ENCODE peak calls at places on chromosome 12, in six cellular contexts. One of them, this sample, is unnamed.

GRCh38 chr12:75599061-75599460 is 87.7 kb upstream of the KRR1 start:
- DNase-seq in caudate nucleus: no peak
- DNase-seq in MM.1S: no peak
- DNase-seq in NCI-H1105: no peak
- DNase-seq in aorta: no peak
- DNase-seq in EH: no peak
- DNase-seq in this sample: no peak

GRCh38 chr12:63085120-63085519 is 65.9 kb downstream of the AVPR1A start:
- DNase-seq in caudate nucleus: no peak
- DNase-seq in MM.1S: no peak
- DNase-seq in NCI-H1105: no peak
- DNase-seq in aorta: no peak
- DNase-seq in EH: no peak
- DNase-seq in this sample: no peak

GRCh38 chr12:51320311-51320694 is 3.7 kb downstream of the BIN2 start:
- DNase-seq in caudate nucleus: no peak
- DNase-seq in MM.1S: no peak
- DNase-seq in NCI-H1105: no peak
- DNase-seq in aorta: no peak
- DNase-seq in EH: no peak
- DNase-seq in this sample: no peak

GRCh38 chr12:65948320-65949008 is 124.2 kb downstream of the HMGA2 start:
- DNase-seq in caudate nucleus: peak; percentile 5
- DNase-seq in MM.1S: no peak
- DNase-seq in NCI-H1105: peak; percentile 90
- DNase-seq in aorta: peak; percentile 84
- DNase-seq in EH: peak; percentile 95
- DNase-seq in this sample: no peak

GRCh38 chr12:72511906-72512305 is 239.7 kb downstream of the TRHDE start:
- DNase-seq in caudate nucleus: no peak
- DNase-seq in MM.1S: no peak
- DNase-seq in NCI-H1105: no peak
- DNase-seq in aorta: no peak
- DNase-seq in EH: peak; percentile 63
- DNase-seq in this sample: no peak

GRCh38 chr12:62693291-62694040 is 226.8 kb downstream of the MON2 start:
- DNase-seq in caudate nucleus: no peak
- DNase-seq in MM.1S: no peak
- DNase-seq in NCI-H1105: no peak
- DNase-seq in aorta: no peak
- DNase-seq in EH: no peak
- DNase-seq in this sample: no peak

GRCh38 chr12:110704231-110704630 is 15.3 kb upstream of the HVCN1 start:
- DNase-seq in caudate nucleus: no peak
- DNase-seq in MM.1S: no peak
- DNase-seq in NCI-H1105: no peak
- DNase-seq in aorta: no peak
- DNase-seq in EH: no peak
- DNase-seq in this sample: no peak

GRCh38 chr12:123089631-123090353 is 61.1 kb downstream of the PITPNM2 start:
- DNase-seq in caudate nucleus: no peak
- DNase-seq in MM.1S: no peak
- DNase-seq in NCI-H1105: no peak
- DNase-seq in aorta: no peak
- DNase-seq in EH: peak; percentile 98
- DNase-seq in this sample: no peak

GRCh38 chr12:95851609-95852008 is 7.1 kb upstream of the SNRPF start:
- DNase-seq in caudate nucleus: no peak
- DNase-seq in MM.1S: no peak
- DNase-seq in NCI-H1105: no peak
- DNase-seq in aorta: no peak
- DNase-seq in EH: no peak
- DNase-seq in this sample: no peak

GRCh38 chr12:116157845-116158267 is 119.6 kb downstream of the MED13L start:
- DNase-seq in caudate nucleus: no peak
- DNase-seq in MM.1S: no peak
- DNase-seq in NCI-H1105: no peak
- DNase-seq in aorta: no peak
- DNase-seq in EH: no peak
- DNase-seq in this sample: no peak

GRCh38 chr12:25960176-25960575 is 1.7 kb downstream of the RASSF8 start:
- DNase-seq in caudate nucleus: no peak
- DNase-seq in MM.1S: peak; percentile 12
- DNase-seq in NCI-H1105: no peak
- DNase-seq in aorta: no peak
- DNase-seq in EH: peak; percentile 56
- DNase-seq in this sample: no peak

GRCh38 chr12:12294215-12295005 is 27.6 kb upstream of the LRP6 start:
- DNase-seq in caudate nucleus: no peak
- DNase-seq in MM.1S: no peak
- DNase-seq in NCI-H1105: no peak
- DNase-seq in aorta: no peak
- DNase-seq in EH: peak; percentile 37
- DNase-seq in this sample: no peak

GRCh38 chr12:111570090-111570961 is 28.8 kb downstream of the ATXN2 start:
- DNase-seq in caudate nucleus: no peak
- DNase-seq in MM.1S: no peak
- DNase-seq in NCI-H1105: no peak
- DNase-seq in aorta: no peak
- DNase-seq in EH: peak; percentile 93
- DNase-seq in this sample: no peak

GRCh38 chr12:42981379-42981778 is 391.8 kb upstream of the PRICKLE1 start:
- DNase-seq in caudate nucleus: no peak
- DNase-seq in MM.1S: no peak
- DNase-seq in NCI-H1105: no peak
- DNase-seq in aorta: no peak
- DNase-seq in EH: peak; percentile 72
- DNase-seq in this sample: no peak

GRCh38 chr12:52601671-52602070 is 408 bp upstream of the KRT72 start:
- DNase-seq in caudate nucleus: no peak
- DNase-seq in MM.1S: no peak
- DNase-seq in NCI-H1105: no peak
- DNase-seq in aorta: no peak
- DNase-seq in EH: no peak
- DNase-seq in this sample: no peak

GRCh38 chr12:52650520-52651081 is 1.4 kb downstream of the KRT2 start:
- DNase-seq in caudate nucleus: no peak
- DNase-seq in MM.1S: peak; percentile 27
- DNase-seq in NCI-H1105: no peak
- DNase-seq in aorta: no peak
- DNase-seq in EH: peak; percentile 52
- DNase-seq in this sample: no peak

GRCh38 chr12:120100630-120101029 is 15.9 kb downstream of the RAB35 start:
- DNase-seq in caudate nucleus: peak; percentile 48
- DNase-seq in MM.1S: no peak
- DNase-seq in NCI-H1105: peak; percentile 85
- DNase-seq in aorta: peak; percentile 94
- DNase-seq in EH: peak; percentile 15
- DNase-seq in this sample: no peak

GRCh38 chr12:21823581-21823980 is 49.1 kb upstream of the KCNJ8 start:
- DNase-seq in caudate nucleus: no peak
- DNase-seq in MM.1S: no peak
- DNase-seq in NCI-H1105: no peak
- DNase-seq in aorta: peak; percentile 87
- DNase-seq in EH: no peak
- DNase-seq in this sample: no peak

GRCh38 chr12:104667139-104667538 is 210.4 kb downstream of the CHST11 start:
- DNase-seq in caudate nucleus: no peak
- DNase-seq in MM.1S: no peak
- DNase-seq in NCI-H1105: no peak
- DNase-seq in aorta: no peak
- DNase-seq in EH: no peak
- DNase-seq in this sample: no peak

This sample was measured in OCI-LY7.